ENCODE peak calls at places on chromosomes 13 and 19, in eight cellular contexts. Q, N, M, I, R, L, D and O are unnamed samples.

GRCh38 chr13:51995677-51996551 is 15.3 kb downstream of the ATP7B start:
- DNase-seq in Q (peak), N (no peak), M (no peak), I (peak), R (no peak), L (no peak), D (no peak), O (no peak)

GRCh38 chr13:114053026-114053425 is 79.2 kb upstream of the C13orf46 start:
- DNase-seq in Q (peak), N (no peak), M (no peak), I (peak), R (peak), L (no peak), D (peak), O (peak)

GRCh38 chr13:102845630-102846260 is at the start of gene ERCC5:
- DNase-seq in Q (peak), N (peak), M (peak), I (peak), R (peak), L (peak), D (peak), O (peak)

GRCh38 chr19:16380314-16380695 is 55.7 kb downstream of the KLF2 start:
- DNase-seq in Q (no peak), N (no peak), M (no peak), I (no peak), R (no peak), L (no peak), D (no peak), O (no peak)

GRCh38 chr13:52345048-52345447 is 60.9 kb downstream of the THSD1 start:
- DNase-seq in Q (peak), N (no peak), M (no peak), I (peak), R (peak), L (no peak), D (peak), O (no peak)

GRCh38 chr19:43586346-43586745 is 9.6 kb downstream of the IRGQ start:
- DNase-seq in Q (no peak), N (no peak), M (no peak), I (no peak), R (no peak), L (no peak), D (no peak), O (no peak)

GRCh38 chr19:4359627-4360000 is 16.3 kb downstream of the MPND start:
- DNase-seq in Q (no peak), N (no peak), M (no peak), I (no peak), R (no peak), L (no peak), D (no peak), O (no peak)

GRCh38 chr13:109130093-109130835 is 500.9 kb downstream of the MYO16 start:
- DNase-seq in Q (no peak), N (no peak), M (no peak), I (no peak), R (no peak), L (no peak), D (no peak), O (no peak)

GRCh38 chr19:17950310-17951150 is 16.4 kb upstream of the KCNN1 start:
- DNase-seq in Q (no peak), N (no peak), M (no peak), I (no peak), R (no peak), L (no peak), D (no peak), O (peak)

GRCh38 chr19:954672-955494 is 29.0 kb downstream of the ARID3A start:
- DNase-seq in Q (no peak), N (no peak), M (no peak), I (no peak), R (no peak), L (no peak), D (no peak), O (no peak)

GRCh38 chr13:67275351-67275989 is 45.3 kb upstream of the PCDH9 start:
- DNase-seq in Q (no peak), N (no peak), M (no peak), I (no peak), R (no peak), L (no peak), D (no peak), O (no peak)

GRCh38 chr13:32253911-32254399 is 61.2 kb downstream of the ZAR1L start:
- DNase-seq in Q (no peak), N (no peak), M (peak), I (no peak), R (no peak), L (no peak), D (no peak), O (no peak)

GRCh38 chr19:50476943-50477264 is 256 bp upstream of the GARIN5A start:
- DNase-seq in Q (no peak), N (no peak), M (no peak), I (no peak), R (no peak), L (no peak), D (no peak), O (no peak)

GRCh38 chr19:50476224-50476942 is at the start of the genes EMC10 and GARIN5A:
- DNase-seq in Q (peak), N (peak), M (peak), I (peak), R (peak), L (peak), D (peak), O (peak)

GRCh38 chr19:50475736-50476223 is 527 bp upstream of the EMC10 start:
- DNase-seq in Q (no peak), N (no peak), M (no peak), I (no peak), R (no peak), L (no peak), D (no peak), O (no peak)

GRCh38 chr19:50477751-50478515 is 1.3 kb upstream of the GARIN5A start:
- DNase-seq in Q (no peak), N (no peak), M (no peak), I (no peak), R (no peak), L (no peak), D (no peak), O (no peak)

GRCh38 chr19:50475101-50475568 is 1.2 kb upstream of the EMC10 start:
- DNase-seq in Q (no peak), N (no peak), M (no peak), I (no peak), R (no peak), L (no peak), D (no peak), O (no peak)
- TF ChIP-seq CTCF in Q (no peak), N (no peak), M (no peak), I (no peak), R (no peak), L (no peak), D (no peak), O (no peak)

GRCh38 chr13:95671597-95671996 is 5.3 kb upstream of the DNAJC3 start:
- DNase-seq in Q (no peak), N (no peak), M (no peak), I (no peak), R (no peak), L (no peak), D (no peak), O (no peak)
- TF ChIP-seq CTCF in Q (no peak), N (no peak), M (no peak), I (no peak), R (no peak), L (no peak), D (no peak), O (no peak)

DNA sequence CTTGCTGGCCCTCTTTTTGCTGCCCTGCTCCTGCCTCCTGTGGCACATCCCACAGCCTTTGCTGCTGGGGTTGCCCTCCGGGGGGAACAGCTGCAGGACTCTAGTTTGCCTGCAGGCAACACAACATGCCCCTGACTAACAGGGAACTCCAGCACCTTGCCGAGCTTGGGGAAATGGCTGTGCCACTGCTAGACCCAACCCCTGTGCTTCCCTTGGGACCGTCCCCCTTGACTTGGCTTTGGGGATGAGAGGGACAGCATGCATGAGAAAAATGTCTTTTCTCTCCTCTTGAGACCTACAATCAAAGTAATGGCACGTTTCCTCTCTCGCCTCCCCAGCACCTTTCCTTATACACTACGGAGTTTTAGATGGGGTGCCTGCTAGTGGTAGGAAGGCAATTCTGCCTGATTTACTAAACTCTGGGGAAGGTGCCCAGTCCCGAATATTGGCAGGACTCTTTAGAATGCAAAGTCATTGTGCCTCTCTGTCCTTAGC is 12.4 kb upstream of the VWA8 start:
- DNase-seq in Q (no peak), N (no peak), M (no peak), I (no peak), R (no peak), L (no peak), D (no peak), O (no peak)
- TF ChIP-seq CTCF in Q (peak), N (no peak), M (no peak), I (peak), R (peak), L (no peak), D (no peak), O (no peak)

GRCh38 chr13:65966991-65967451 is 1263.1 kb downstream of the PCDH9 start:
- DNase-seq in Q (peak), N (peak), M (no peak), I (peak), R (peak), L (no peak), D (peak), O (no peak)
- TF ChIP-seq CTCF in Q (peak), N (peak), M (no peak), I (peak), R (peak), L (peak), D (peak), O (no peak)

DNA sequence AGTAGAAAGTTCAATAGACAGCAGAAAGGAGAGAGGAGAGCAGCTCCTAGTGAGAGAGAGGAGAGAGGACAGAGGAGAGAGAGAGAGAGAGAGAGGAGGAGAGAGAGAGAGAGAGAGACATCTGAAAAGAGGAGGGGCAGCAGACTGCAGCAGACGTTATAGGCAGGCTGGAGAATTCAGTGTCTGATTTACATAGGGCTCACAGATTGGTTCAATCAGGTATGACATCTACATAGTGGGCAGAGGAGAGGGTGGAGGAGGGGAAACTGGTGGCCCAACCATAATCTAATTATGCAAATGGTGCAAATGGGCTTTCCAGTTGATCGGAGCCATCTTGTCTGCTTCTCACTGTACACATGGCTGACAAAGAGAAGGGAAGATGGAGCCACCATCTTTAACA is 221.3 kb upstream of the TRPC4 start:
- DNase-seq in Q (no peak), N (no peak), M (no peak), I (no peak), R (no peak), L (no peak), D (no peak), O (no peak)
- TF ChIP-seq CTCF in Q (no peak), N (no peak), M (no peak), I (no peak), R (no peak), L (no peak), D (no peak), O (no peak)

GRCh38 chr19:35741216-35741541 is 1.1 kb downstream of the IGFLR1 start:
- DNase-seq in Q (no peak), N (no peak), M (no peak), I (no peak), R (no peak), L (no peak), D (no peak), O (no peak)

GRCh38 chr19:35740108-35740422 is 2.2 kb downstream of the IGFLR1 start:
- DNase-seq in Q (no peak), N (no peak), M (no peak), I (no peak), R (no peak), L (no peak), D (no peak), O (no peak)

GRCh38 chr19:35742121-35742724 is at the start of gene IGFLR1:
- DNase-seq in Q (no peak), N (peak), M (no peak), I (no peak), R (no peak), L (no peak), D (no peak), O (peak)

GRCh38 chr19:35739275-35740107 is 2.8 kb downstream of the IGFLR1 start:
- DNase-seq in Q (no peak), N (no peak), M (no peak), I (no peak), R (no peak), L (no peak), D (no peak), O (no peak)

GRCh38 chr19:35740423-35741215 is 1.6 kb downstream of the IGFLR1 start:
- DNase-seq in Q (peak), N (peak), M (peak), I (peak), R (peak), L (peak), D (peak), O (peak)
- TF ChIP-seq CTCF in Q (peak), N (peak), M (no peak), I (peak), R (no peak), L (peak), D (peak), O (no peak)

GRCh38 chr19:45827459-45828093 is 12.5 kb upstream of the RSPH6A start:
- DNase-seq in Q (no peak), N (no peak), M (no peak), I (no peak), R (no peak), L (no peak), D (no peak), O (no peak)
- TF ChIP-seq CTCF in Q (no peak), N (no peak), M (no peak), I (no peak), R (no peak), L (no peak), D (no peak), O (no peak)